ENCODE peak calls at places on chromosome 13, in nine cellular contexts. U is body of pancreas; D is PC-9; W is thoracic aorta; S is CD4-positive, alpha-beta T cell; Q is endodermal cell; I is left ventricle myocardium inferior; G is colonic mucosa; L is CD8-positive, alpha-beta T cell. K is an unnamed sample.

GRCh38 chr13:80465321-80465720 is 124.4 kb upstream of the SPRY2 start:
- DNase-seq in I (no peak), G (no peak), L (no peak), Q (no peak), W (no peak), D (no peak), S (no peak), U (no peak), K (no peak)

GRCh38 chr13:99406799-99407201 is 94.5 kb upstream of the TM9SF2 start:
- DNase-seq in I (no peak), S (no peak), W (no peak), D (no peak), U (no peak), G (no peak), Q (no peak), L (no peak), K (no peak)

GRCh38 chr13:53112522-53112921 is 83.9 kb downstream of the OLFM4 start:
- DNase-seq in U (no peak), G (no peak), D (no peak), L (no peak), S (no peak), I (no peak), Q (no peak), W (no peak), K (no peak)

GRCh38 chr13:113209880-113210421 is 538 bp downstream of the CUL4A start:
- DNase-seq in S (peak; percentile 72), Q (peak; percentile 88), U (peak; percentile 69), W (no peak), L (peak; percentile 50), D (peak; percentile 75), G (peak; percentile 71), I (peak; percentile 42), K (peak; percentile 76)

GRCh38 chr13:98927954-98928927 is 49.6 kb downstream of the DOCK9 start:
- DNase-seq in S (no peak), G (no peak), L (no peak), D (no peak), U (no peak), W (no peak), Q (peak; percentile 61), I (no peak), K (no peak)

GRCh38 chr13:66831317-66831716 is 398.8 kb downstream of the PCDH9 start:
- DNase-seq in L (no peak), I (no peak), S (no peak), U (no peak), W (no peak), D (no peak), Q (no peak), G (no peak), K (no peak)

GRCh38 chr13:108176685-108177274 is 38.6 kb downstream of the LIG4 start:
- DNase-seq in Q (peak; percentile 85), W (no peak), S (peak; percentile 39), D (no peak), U (peak; percentile 21), G (peak; percentile 37), L (peak; percentile 38), I (no peak), K (peak; percentile 46)

GRCh38 chr13:106847049-106847448 is 279.1 kb upstream of the ARGLU1 start:
- DNase-seq in Q (no peak), S (no peak), D (peak; percentile 80), W (no peak), U (no peak), G (no peak), L (no peak), I (no peak), K (no peak)

GRCh38 chr13:106083620-106084350 is 451.7 kb downstream of the EFNB2 start:
- DNase-seq in S (no peak), D (peak; percentile 44), W (no peak), Q (peak; percentile 75), G (peak; percentile 63), U (peak; percentile 25), I (no peak), L (no peak), K (no peak)

GRCh38 chr13:94829801-94830200 is 117.5 kb upstream of the SOX21 start:
- DNase-seq in D (no peak), U (no peak), S (no peak), G (no peak), W (no peak), I (no peak), L (no peak), Q (no peak), K (no peak)

GRCh38 chr13:103517066-103517767 is 451.0 kb upstream of the SLC10A2 start:
- DNase-seq in U (no peak), G (no peak), L (no peak), D (no peak), S (no peak), W (no peak), I (no peak), Q (no peak), K (no peak)

GRCh38 chr13:40585911-40586471 is 80.5 kb downstream of the FOXO1 start:
- DNase-seq in Q (no peak), U (no peak), W (no peak), G (no peak), D (peak; percentile 54), I (no peak), S (no peak), L (no peak), K (no peak)

DNA sequence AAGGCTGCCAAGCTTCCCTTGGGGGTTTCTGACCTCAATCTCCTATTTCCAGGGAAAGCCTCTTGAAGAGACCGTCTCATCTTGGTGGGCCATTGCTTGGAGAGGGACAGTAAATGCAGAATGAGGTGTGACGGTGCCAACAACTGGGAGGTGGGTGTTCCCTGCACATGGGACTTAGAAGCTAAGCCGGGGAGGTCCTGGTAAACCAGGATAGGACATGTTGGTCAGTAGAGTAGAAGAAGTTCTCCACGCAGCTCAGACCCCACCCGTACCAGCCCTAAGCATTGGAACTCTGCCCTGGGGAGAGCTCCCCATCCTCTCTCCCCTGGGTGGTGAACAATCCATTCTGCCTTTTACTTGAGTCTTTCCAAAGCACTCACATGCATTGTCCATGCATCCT is 92.0 kb downstream of the SOX1 start:
- DNase-seq in G (no peak), D (no peak), Q (no peak), L (no peak), W (no peak), S (no peak), I (no peak), U (no peak), K (no peak)
- H3K9me3 ChIP-seq in G (no peaks in the 10 kb centered on the region), D (peaks cover 5% of the 10 kb centered on the region), Q (no peaks in the 10 kb centered on the region), L (no peaks in the 10 kb centered on the region), W (no peaks in the 10 kb centered on the region), S (no peaks in the 10 kb centered on the region), I (peaks cover 18% of the 10 kb centered on the region), U (no peaks in the 10 kb centered on the region), K (no peaks in the 10 kb centered on the region)

DNA sequence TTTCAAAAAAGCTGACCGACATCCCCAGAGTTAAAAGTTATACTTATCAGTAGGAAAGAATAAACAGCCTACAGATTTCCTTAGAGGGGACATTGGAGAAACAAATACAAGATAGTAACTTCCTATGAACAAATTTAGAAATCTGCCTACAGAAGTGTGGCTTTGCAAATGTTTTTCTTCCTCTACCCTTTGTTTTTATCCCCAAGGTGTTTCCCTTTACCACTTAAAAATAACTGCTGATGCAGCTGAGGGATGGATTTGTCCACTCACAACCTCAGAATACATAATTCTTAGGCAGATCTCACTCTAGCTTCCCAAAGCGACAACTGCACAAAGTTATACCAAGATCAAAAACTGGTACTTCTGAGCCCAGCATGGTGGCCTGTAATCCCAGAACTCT is 20.9 kb downstream of the MED4 start:
- DNase-seq in G (no peak), W (no peak), L (no peak), U (no peak), I (no peak), Q (no peak), S (no peak), D (no peak), K (no peak)
- H3K9me3 ChIP-seq in G (no peaks in the 10 kb centered on the region), W (peaks cover 16% of the 10 kb centered on the region), L (no peaks in the 10 kb centered on the region), U (no peaks in the 10 kb centered on the region), I (peaks cover 32% of the 10 kb centered on the region), Q (peaks cover 85% of the 10 kb centered on the region), S (peaks cover 28% of the 10 kb centered on the region), D (peaks cover 5% of the 10 kb centered on the region), K (peaks cover 2% of the 10 kb centered on the region)

DNA sequence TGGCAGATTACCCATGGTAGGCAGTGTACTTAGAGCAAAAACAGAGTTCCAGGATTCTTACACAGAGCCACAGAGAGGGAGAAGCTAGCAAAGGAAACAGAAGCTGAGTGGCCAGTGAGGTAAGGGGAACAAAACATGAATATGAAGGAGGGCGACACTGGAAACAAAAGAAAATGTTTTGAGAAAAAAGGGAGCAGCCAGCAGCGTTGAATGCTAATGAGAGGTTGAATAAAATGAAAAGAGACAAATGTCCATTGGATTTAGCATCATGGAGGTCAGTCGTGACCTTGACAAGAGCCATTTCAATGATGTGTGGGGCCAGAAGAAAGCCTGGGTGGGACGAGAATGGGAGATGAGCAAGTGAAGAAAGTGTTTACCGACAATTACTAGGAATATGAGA is 198.4 kb downstream of the POU4F1 start:
- DNase-seq in S (no peak), L (no peak), G (no peak), I (no peak), D (no peak), U (no peak), W (no peak), Q (no peak), K (no peak)
- H3K9me3 ChIP-seq in S (no peaks in the 10 kb centered on the region), L (no peaks in the 10 kb centered on the region), G (no peaks in the 10 kb centered on the region), I (no peaks in the 10 kb centered on the region), D (no peaks in the 10 kb centered on the region), U (no peaks in the 10 kb centered on the region), W (no peaks in the 10 kb centered on the region), Q (no peaks in the 10 kb centered on the region), K (no peaks in the 10 kb centered on the region)

GRCh38 chr13:20285530-20285929 is 53.4 kb upstream of the GJB6 start:
- DNase-seq in G (no peak), D (no peak), L (no peak), U (no peak), I (no peak), W (no peak), S (no peak), Q (no peak), K (no peak)

GRCh38 chr13:20291675-20292074 is 59.6 kb upstream of the GJB6 start:
- DNase-seq in Q (no peak), W (no peak), S (no peak), I (no peak), G (no peak), D (no peak), L (no peak), U (no peak), K (no peak)

GRCh38 chr13:20288561-20288960 is 56.4 kb upstream of the GJB6 start:
- DNase-seq in L (no peak), I (no peak), G (no peak), W (no peak), Q (no peak), D (no peak), U (no peak), S (no peak), K (no peak)

GRCh38 chr13:20291037-20291436 is 58.9 kb upstream of the GJB6 start:
- DNase-seq in U (no peak), S (no peak), Q (no peak), W (no peak), I (no peak), L (no peak), D (no peak), G (no peak), K (no peak)

GRCh38 chr13:20287976-20288375 is 55.9 kb upstream of the GJB6 start:
- DNase-seq in G (no peak), U (no peak), I (no peak), D (no peak), S (no peak), W (no peak), Q (no peak), L (no peak), K (no peak)
- H3K9me3 ChIP-seq in G (no peaks in the 10 kb centered on the region), U (no peaks in the 10 kb centered on the region), I (peaks cover 41% of the 10 kb centered on the region), D (peaks cover 18% of the 10 kb centered on the region), S (peaks cover 37% of the 10 kb centered on the region), W (peaks cover 25% of the 10 kb centered on the region), Q (peaks cover 31% of the 10 kb centered on the region), L (peaks cover 17% of the 10 kb centered on the region), K (peaks cover 12% of the 10 kb centered on the region)

GRCh38 chr13:20769091-20769490 is 4.7 kb downstream of the EEF1AKMT1 start:
- DNase-seq in W (no peak), D (no peak), Q (no peak), I (no peak), U (no peak), S (no peak), G (no peak), L (no peak), K (no peak)
- H3K9me3 ChIP-seq in W (no peaks in the 10 kb centered on the region), D (peaks cover 6% of the 10 kb centered on the region), Q (peaks cover 51% of the 10 kb centered on the region), I (peaks cover 34% of the 10 kb centered on the region), U (no peaks in the 10 kb centered on the region), S (peaks cover 10% of the 10 kb centered on the region), G (no peaks in the 10 kb centered on the region), L (peaks cover 7% of the 10 kb centered on the region), K (no peaks in the 10 kb centered on the region)